ENCODE peak calls at places on chromosome 10, in five cellular contexts. M is IMR-90, P is SK-N-SH, S is K562, Z is GM12878. N is an unnamed sample.
A peak's percentile ranks its signal among the peaks of the same experiment; 100 is the strongest.

GRCh38 chr10:21626457-21627161 is 92.6 kb downstream of the MLLT10 start:
- DNase-seq in M (peak; percentile 40), P (no peak), S (no peak), Z (no peak), N (no peak)

GRCh38 chr10:70130878-70131559 is 1.6 kb downstream of the AIFM2 start:
- DNase-seq in M (peak; percentile 71), P (no peak), S (no peak), Z (no peak), N (no peak)

GRCh38 chr10:130234171-130234965 is 98.2 kb downstream of the GLRX3 start:
- DNase-seq in M (no peak), P (no peak), S (no peak), Z (no peak), N (no peak)

GRCh38 chr10:51510231-51510630 is 189.2 kb downstream of the CSTF2T start:
- DNase-seq in M (peak; percentile 53), P (no peak), S (no peak), Z (no peak), N (no peak)

GRCh38 chr10:71770255-71770654 is 3.1 kb downstream of the VSIR start:
- DNase-seq in M (peak; percentile 53), P (no peak), S (no peak), Z (no peak), N (no peak)

GRCh38 chr10:15426558-15426957 is 55.5 kb upstream of the FAM171A1 start:
- DNase-seq in M (no peak), P (no peak), S (no peak), Z (no peak), N (no peak)

GRCh38 chr10:90032519-90032918 is 331.1 kb downstream of the KIF20B start:
- DNase-seq in M (no peak), P (no peak), S (no peak), Z (no peak), N (no peak)

GRCh38 chr10:57891201-57892006 is 376.3 kb downstream of the IPMK start:
- DNase-seq in M (no peak), P (no peak), S (no peak), Z (no peak), N (no peak)

GRCh38 chr10:100623541-100623940 is 87.8 kb downstream of the HIF1AN start:
- DNase-seq in M (no peak), P (no peak), S (no peak), Z (no peak), N (no peak)

GRCh38 chr10:6667679-6668270 is 87.7 kb upstream of the PRKCQ start:
- DNase-seq in M (peak; percentile 43), P (peak; percentile 48), S (peak; percentile 36), Z (no peak), N (peak; percentile 66)

GRCh38 chr10:117320050-117320665 is 55.1 kb downstream of the PDZD8 start:
- DNase-seq in M (peak; percentile 27), P (peak; percentile 23), S (peak; percentile 27), Z (no peak), N (peak; percentile 30)

GRCh38 chr10:5089869-5090268 is 4.3 kb upstream of the AKR1C3 start:
- DNase-seq in M (peak; percentile 28), P (no peak), S (no peak), Z (no peak), N (peak; percentile 87)

GRCh38 chr10:7980196-7980595 is 74.3 kb upstream of the GATA3 start:
- DNase-seq in M (no peak), P (no peak), S (no peak), Z (no peak), N (no peak)

GRCh38 chr10:22624289-22624738 is 90.1 kb downstream of the PIP4K2A start:
- DNase-seq in M (peak; percentile 82), P (no peak), S (peak; percentile 42), Z (no peak), N (peak; percentile 67)

GRCh38 chr10:80503584-80504157 is 34.0 kb upstream of the SH2D4B start:
- DNase-seq in M (no peak), P (no peak), S (no peak), Z (no peak), N (no peak)

GRCh38 chr10:91883549-91884542 is 25.4 kb downstream of the FGFBP3 start:
- DNase-seq in M (peak; percentile 41), P (no peak), S (no peak), Z (no peak), N (no peak)

GRCh38 chr10:78515037-78515872 is 481.6 kb downstream of the RPS24 start:
- DNase-seq in M (no peak), P (peak; percentile 51), S (no peak), Z (no peak), N (no peak)
- TF ChIP-seq RCOR1 in M (no peak), P (no peak), S (no peak), Z (no peak), N (no peak)

DNA sequence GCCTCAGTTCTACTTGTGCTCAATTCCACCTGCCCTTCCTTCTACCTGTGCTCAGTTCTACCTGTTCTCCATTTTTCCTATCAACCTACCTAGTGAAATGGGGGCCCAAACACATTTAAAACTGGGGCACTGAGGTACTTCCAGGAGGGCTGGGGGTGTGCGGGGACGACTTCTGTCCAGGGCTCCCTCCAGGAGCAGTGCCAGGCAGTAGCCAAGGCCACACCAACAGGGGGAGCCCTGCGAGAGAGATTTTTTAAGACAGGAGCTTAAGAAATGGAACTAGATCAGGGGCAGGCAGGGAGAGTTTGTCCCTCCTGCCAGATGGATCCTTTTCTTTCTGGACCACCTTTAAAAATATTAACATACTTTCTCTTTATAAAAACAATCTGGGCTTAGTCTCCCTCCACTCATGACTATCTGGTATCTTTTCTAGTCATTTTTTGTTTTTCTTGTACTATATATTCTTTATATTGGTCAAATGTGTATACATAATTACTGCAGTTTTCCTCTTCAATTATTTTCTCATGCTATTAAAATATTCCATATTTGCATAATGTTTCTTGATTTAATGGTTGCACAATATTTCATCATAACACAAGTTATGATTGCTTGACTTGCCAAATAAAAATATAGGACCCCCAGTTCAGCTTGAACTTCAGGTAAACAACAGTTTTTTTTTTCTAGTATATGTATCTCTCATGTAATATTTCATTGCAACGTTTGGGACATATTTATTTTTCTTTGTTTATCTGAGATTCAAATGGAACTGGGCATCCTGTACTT is 47.3 kb upstream of the INSYN2A start:
- DNase-seq in M (peak; percentile 30), P (peak; percentile 43), S (no peak), Z (no peak), N (peak; percentile 48)
- TF ChIP-seq RCOR1 in M (no peak), P (no peak), S (no peak), Z (no peak), N (no peak)

DNA sequence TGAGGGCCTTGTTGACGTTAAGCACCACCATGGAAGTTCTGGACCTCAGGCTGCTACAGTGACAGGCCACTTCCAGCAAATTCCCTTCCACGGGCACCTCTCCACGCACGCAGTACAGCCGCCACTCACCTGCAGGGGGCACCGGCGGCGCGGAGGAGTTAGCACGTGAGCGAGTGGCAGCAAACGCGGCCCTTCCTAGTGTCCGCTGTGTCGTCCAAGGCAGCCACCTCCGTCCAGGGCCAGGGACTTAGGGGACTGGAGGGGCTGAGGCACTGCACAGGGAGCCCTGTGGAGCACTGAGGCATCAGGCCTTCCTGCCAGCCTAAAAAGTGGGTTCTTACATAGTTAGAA is 164.4 kb downstream of the SVIL start:
- DNase-seq in M (no peak), P (peak; percentile 52), S (peak; percentile 59), Z (no peak), N (peak; percentile 39)
- TF ChIP-seq RCOR1 in M (no peak), P (no peak), S (no peak), Z (no peak), N (no peak)

DNA sequence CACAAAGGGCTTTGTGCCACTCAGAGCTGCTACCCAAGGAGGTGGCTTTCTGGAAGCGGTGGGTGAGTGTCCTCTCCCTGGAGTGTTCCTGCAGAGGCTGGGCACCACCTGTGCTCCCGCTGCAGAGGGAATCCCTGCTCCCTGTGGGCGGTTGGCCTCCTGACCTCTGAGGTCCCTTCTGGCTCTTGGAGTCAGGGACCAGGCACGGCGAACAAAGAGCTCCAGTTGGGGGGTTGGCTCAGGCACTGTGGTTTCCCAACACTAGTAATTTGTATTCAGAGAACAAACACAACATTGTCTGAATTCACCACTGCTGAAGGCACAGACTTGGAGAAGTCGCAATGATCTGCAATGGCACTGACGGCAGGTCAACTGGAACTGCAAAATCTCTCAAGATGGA is 328.9 kb downstream of the PRPF18 start:
- DNase-seq in M (no peak), P (no peak), S (no peak), Z (no peak), N (no peak)
- TF ChIP-seq RCOR1 in M (no peak), P (no peak), S (no peak), Z (no peak), N (no peak)

GRCh38 chr10:132484922-132485321 is 52.7 kb upstream of the INPP5A start:
- DNase-seq in M (no peak), P (no peak), S (no peak), Z (no peak), N (no peak)

GRCh38 chr10:132488231-132488821 is 49.3 kb upstream of the INPP5A start:
- DNase-seq in M (no peak), P (no peak), S (no peak), Z (no peak), N (no peak)

GRCh38 chr10:132487241-132488135 is 50.1 kb upstream of the INPP5A start:
- DNase-seq in M (no peak), P (no peak), S (no peak), Z (no peak), N (no peak)

GRCh38 chr10:132485391-132485790 is 52.2 kb upstream of the INPP5A start:
- DNase-seq in M (no peak), P (no peak), S (no peak), Z (no peak), N (no peak)

GRCh38 chr10:132486539-132487121 is 51.0 kb upstream of the INPP5A start:
- DNase-seq in M (no peak), P (no peak), S (no peak), Z (no peak), N (no peak)
- TF ChIP-seq RCOR1 in M (no peak), P (no peak), S (no peak), Z (no peak), N (no peak)

GRCh38 chr10:95841711-95842498 is 65.9 kb upstream of the CC2D2B start:
- DNase-seq in M (peak; percentile 66), P (peak; percentile 44), S (peak; percentile 37), Z (no peak), N (peak; percentile 35)
- TF ChIP-seq RCOR1 in M (no peak), P (no peak), S (no peak), Z (no peak), N (no peak)

DNA sequence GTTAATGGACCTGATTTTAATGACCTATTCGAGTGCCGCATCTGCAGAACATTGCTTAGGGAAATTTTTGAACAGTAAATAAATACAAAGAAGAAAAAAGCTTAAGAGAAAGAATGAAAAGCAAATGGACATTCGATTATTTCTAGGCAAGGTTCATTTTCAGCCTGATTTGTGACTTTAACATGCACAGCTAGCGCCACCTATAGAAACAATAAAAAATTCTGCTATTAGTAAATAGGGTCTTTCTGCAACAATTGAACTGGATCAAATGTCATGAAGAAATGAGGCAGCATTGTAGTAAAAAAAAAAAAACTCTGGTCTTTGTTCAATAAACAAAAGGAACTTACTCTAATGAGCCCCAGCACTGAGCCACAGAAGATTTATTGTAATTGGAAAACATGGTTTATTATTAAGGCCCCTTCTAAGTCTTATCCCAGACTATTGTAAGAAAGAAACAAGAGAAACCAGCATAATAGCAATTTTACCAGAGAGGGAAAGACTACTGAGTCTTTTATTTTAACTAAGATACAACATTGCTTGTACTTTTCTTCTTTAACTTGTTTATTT is 41.4 kb upstream of the GHITM start:
- DNase-seq in M (peak; percentile 10), P (peak; percentile 18), S (no peak), Z (no peak), N (no peak)
- TF ChIP-seq RCOR1 in M (no peak), P (no peak), S (no peak), Z (no peak), N (no peak)

GRCh38 chr10:127041561-127041960 is 136.3 kb downstream of the DOCK1 start:
- DNase-seq in M (peak; percentile 95), P (no peak), S (no peak), Z (no peak), N (no peak)
- TF ChIP-seq RCOR1 in M (no peak), P (no peak), S (no peak), Z (no peak), N (no peak)

N was measured in A549.